ENCODE peak calls at places on chromosomes 13 and 19, in nine cellular contexts. One of them, this sample, is unnamed.
A peak's percentile ranks its signal among the peaks of the same experiment; 100 is the strongest.

GRCh38 chr13:53151692-53152421 is 123.2 kb downstream of the OLFM4 start:
- DNase-seq in effector memory CD4-positive, alpha-beta T cell: no peak
- DNase-seq in upper lobe of right lung: no peak
- DNase-seq in heart right ventricle: peak; percentile 17
- DNase-seq in esophagus muscularis mucosa: no peak
- DNase-seq in tibial nerve: no peak
- DNase-seq in hepatocyte: peak; percentile 77
- DNase-seq in endothelial cell of umbilical vein: peak; percentile 32
- DNase-seq in thoracic aorta: no peak
- DNase-seq in this sample: no peak

GRCh38 chr13:37241786-37242185 is 136.3 kb upstream of the CSNK1A1L start:
- DNase-seq in hepatocyte: no peak
- DNase-seq in esophagus muscularis mucosa: no peak
- DNase-seq in upper lobe of right lung: no peak
- DNase-seq in thoracic aorta: no peak
- DNase-seq in effector memory CD4-positive, alpha-beta T cell: no peak
- DNase-seq in tibial nerve: no peak
- DNase-seq in heart right ventricle: no peak
- DNase-seq in endothelial cell of umbilical vein: no peak
- DNase-seq in this sample: no peak

GRCh38 chr13:59542303-59542702 is 621.4 kb downstream of the DIAPH3 start:
- DNase-seq in upper lobe of right lung: no peak
- DNase-seq in heart right ventricle: no peak
- DNase-seq in hepatocyte: no peak
- DNase-seq in thoracic aorta: no peak
- DNase-seq in effector memory CD4-positive, alpha-beta T cell: no peak
- DNase-seq in endothelial cell of umbilical vein: no peak
- DNase-seq in esophagus muscularis mucosa: no peak
- DNase-seq in tibial nerve: no peak
- DNase-seq in this sample: no peak

GRCh38 chr19:4638330-4638729 is 986 bp upstream of the TNFAIP8L1 start:
- DNase-seq in endothelial cell of umbilical vein: peak; percentile 65
- DNase-seq in thoracic aorta: no peak
- DNase-seq in esophagus muscularis mucosa: no peak
- DNase-seq in tibial nerve: no peak
- DNase-seq in hepatocyte: no peak
- DNase-seq in heart right ventricle: peak; percentile 80
- DNase-seq in effector memory CD4-positive, alpha-beta T cell: no peak
- DNase-seq in upper lobe of right lung: no peak
- DNase-seq in this sample: no peak

GRCh38 chr13:106815545-106815944 is 247.6 kb upstream of the ARGLU1 start:
- DNase-seq in endothelial cell of umbilical vein: no peak
- DNase-seq in hepatocyte: no peak
- DNase-seq in esophagus muscularis mucosa: no peak
- DNase-seq in thoracic aorta: no peak
- DNase-seq in tibial nerve: no peak
- DNase-seq in effector memory CD4-positive, alpha-beta T cell: no peak
- DNase-seq in upper lobe of right lung: no peak
- DNase-seq in heart right ventricle: no peak
- DNase-seq in this sample: no peak

GRCh38 chr13:36163809-36164308 is 32.7 kb upstream of the DCLK1 start:
- DNase-seq in heart right ventricle: peak; percentile 40
- DNase-seq in thoracic aorta: no peak
- DNase-seq in tibial nerve: peak; percentile 88
- DNase-seq in effector memory CD4-positive, alpha-beta T cell: no peak
- DNase-seq in esophagus muscularis mucosa: peak; percentile 91
- DNase-seq in hepatocyte: peak; percentile 71
- DNase-seq in upper lobe of right lung: peak; percentile 87
- DNase-seq in endothelial cell of umbilical vein: no peak
- DNase-seq in this sample: peak; percentile 83

GRCh38 chr13:111114362-111115050 is 604 bp upstream of the ARHGEF7 start:
- DNase-seq in tibial nerve: no peak
- DNase-seq in effector memory CD4-positive, alpha-beta T cell: no peak
- DNase-seq in thoracic aorta: peak; percentile 30
- DNase-seq in upper lobe of right lung: peak; percentile 77
- DNase-seq in hepatocyte: peak; percentile 64
- DNase-seq in endothelial cell of umbilical vein: peak; percentile 32
- DNase-seq in heart right ventricle: peak; percentile 41
- DNase-seq in esophagus muscularis mucosa: peak; percentile 91
- DNase-seq in this sample: no peak

GRCh38 chr19:48158210-48158790 is 11.8 kb downstream of the LIG1 start:
- DNase-seq in tibial nerve: no peak
- DNase-seq in hepatocyte: no peak
- DNase-seq in esophagus muscularis mucosa: no peak
- DNase-seq in upper lobe of right lung: no peak
- DNase-seq in heart right ventricle: no peak
- DNase-seq in thoracic aorta: no peak
- DNase-seq in effector memory CD4-positive, alpha-beta T cell: no peak
- DNase-seq in endothelial cell of umbilical vein: no peak
- DNase-seq in this sample: no peak

GRCh38 chr19:46015961-46016425 is 6.9 kb downstream of the PGLYRP1 start:
- DNase-seq in thoracic aorta: no peak
- DNase-seq in hepatocyte: no peak
- DNase-seq in upper lobe of right lung: no peak
- DNase-seq in esophagus muscularis mucosa: no peak
- DNase-seq in effector memory CD4-positive, alpha-beta T cell: peak; percentile 24
- DNase-seq in tibial nerve: no peak
- DNase-seq in endothelial cell of umbilical vein: no peak
- DNase-seq in heart right ventricle: no peak
- DNase-seq in this sample: no peak

GRCh38 chr19:32387701-32388392 is 17.7 kb upstream of the DPY19L3 start:
- DNase-seq in tibial nerve: no peak
- DNase-seq in thoracic aorta: no peak
- DNase-seq in esophagus muscularis mucosa: no peak
- DNase-seq in upper lobe of right lung: no peak
- DNase-seq in effector memory CD4-positive, alpha-beta T cell: no peak
- DNase-seq in endothelial cell of umbilical vein: no peak
- DNase-seq in hepatocyte: no peak
- DNase-seq in heart right ventricle: no peak
- DNase-seq in this sample: no peak

GRCh38 chr13:77093735-77094134 is 66.8 kb upstream of the FBXL3 start:
- DNase-seq in esophagus muscularis mucosa: no peak
- DNase-seq in upper lobe of right lung: no peak
- DNase-seq in hepatocyte: no peak
- DNase-seq in heart right ventricle: no peak
- DNase-seq in tibial nerve: no peak
- DNase-seq in thoracic aorta: no peak
- DNase-seq in endothelial cell of umbilical vein: no peak
- DNase-seq in effector memory CD4-positive, alpha-beta T cell: no peak
- DNase-seq in this sample: no peak

GRCh38 chr13:28537149-28537548 is 42.2 kb upstream of the FLT1 start:
- DNase-seq in upper lobe of right lung: no peak
- DNase-seq in effector memory CD4-positive, alpha-beta T cell: no peak
- DNase-seq in hepatocyte: no peak
- DNase-seq in esophagus muscularis mucosa: no peak
- DNase-seq in endothelial cell of umbilical vein: no peak
- DNase-seq in heart right ventricle: no peak
- DNase-seq in tibial nerve: no peak
- DNase-seq in thoracic aorta: no peak
- DNase-seq in this sample: no peak

GRCh38 chr19:37979547-37980082 is 72.6 kb downstream of the SIPA1L3 start:
- DNase-seq in endothelial cell of umbilical vein: no peak
- DNase-seq in upper lobe of right lung: peak; percentile 75
- DNase-seq in hepatocyte: peak; percentile 36
- DNase-seq in tibial nerve: no peak
- DNase-seq in esophagus muscularis mucosa: no peak
- DNase-seq in effector memory CD4-positive, alpha-beta T cell: no peak
- DNase-seq in thoracic aorta: no peak
- DNase-seq in heart right ventricle: no peak
- DNase-seq in this sample: peak; percentile 83

GRCh38 chr13:24328145-24328544 is 18.8 kb downstream of the C1QTNF9 start:
- DNase-seq in hepatocyte: no peak
- DNase-seq in heart right ventricle: no peak
- DNase-seq in esophagus muscularis mucosa: peak; percentile 60
- DNase-seq in thoracic aorta: no peak
- DNase-seq in endothelial cell of umbilical vein: no peak
- DNase-seq in tibial nerve: no peak
- DNase-seq in upper lobe of right lung: no peak
- DNase-seq in effector memory CD4-positive, alpha-beta T cell: no peak
- DNase-seq in this sample: no peak

GRCh38 chr19:55389386-55390317 is 3.9 kb downstream of the RPL28 start:
- DNase-seq in thoracic aorta: no peak
- DNase-seq in esophagus muscularis mucosa: no peak
- DNase-seq in heart right ventricle: no peak
- DNase-seq in tibial nerve: no peak
- DNase-seq in upper lobe of right lung: no peak
- DNase-seq in hepatocyte: no peak
- DNase-seq in endothelial cell of umbilical vein: no peak
- DNase-seq in effector memory CD4-positive, alpha-beta T cell: no peak
- DNase-seq in this sample: no peak

GRCh38 chr19:16611121-16611520 is 16.9 kb downstream of the MED26 start:
- DNase-seq in thoracic aorta: no peak
- DNase-seq in tibial nerve: no peak
- DNase-seq in upper lobe of right lung: no peak
- DNase-seq in esophagus muscularis mucosa: no peak
- DNase-seq in heart right ventricle: no peak
- DNase-seq in hepatocyte: no peak
- DNase-seq in endothelial cell of umbilical vein: no peak
- DNase-seq in effector memory CD4-positive, alpha-beta T cell: no peak
- DNase-seq in this sample: peak; percentile 48

GRCh38 chr19:16613841-16614240 is 14.2 kb downstream of the MED26 start:
- DNase-seq in thoracic aorta: no peak
- DNase-seq in hepatocyte: no peak
- DNase-seq in upper lobe of right lung: no peak
- DNase-seq in heart right ventricle: no peak
- DNase-seq in endothelial cell of umbilical vein: no peak
- DNase-seq in effector memory CD4-positive, alpha-beta T cell: no peak
- DNase-seq in tibial nerve: no peak
- DNase-seq in esophagus muscularis mucosa: no peak
- DNase-seq in this sample: no peak

GRCh38 chr19:16609511-16609910 is 18.5 kb downstream of the MED26 start:
- DNase-seq in thoracic aorta: no peak
- DNase-seq in effector memory CD4-positive, alpha-beta T cell: no peak
- DNase-seq in heart right ventricle: no peak
- DNase-seq in endothelial cell of umbilical vein: no peak
- DNase-seq in tibial nerve: no peak
- DNase-seq in upper lobe of right lung: no peak
- DNase-seq in hepatocyte: no peak
- DNase-seq in esophagus muscularis mucosa: no peak
- DNase-seq in this sample: no peak

GRCh38 chr19:16614941-16615340 is 13.1 kb downstream of the MED26 start:
- DNase-seq in esophagus muscularis mucosa: no peak
- DNase-seq in endothelial cell of umbilical vein: no peak
- DNase-seq in tibial nerve: no peak
- DNase-seq in effector memory CD4-positive, alpha-beta T cell: no peak
- DNase-seq in upper lobe of right lung: no peak
- DNase-seq in thoracic aorta: no peak
- DNase-seq in heart right ventricle: no peak
- DNase-seq in hepatocyte: no peak
- DNase-seq in this sample: peak; percentile 37

GRCh38 chr19:16612631-16613030 is 15.4 kb downstream of the MED26 start:
- DNase-seq in heart right ventricle: no peak
- DNase-seq in effector memory CD4-positive, alpha-beta T cell: no peak
- DNase-seq in esophagus muscularis mucosa: no peak
- DNase-seq in endothelial cell of umbilical vein: no peak
- DNase-seq in upper lobe of right lung: no peak
- DNase-seq in tibial nerve: no peak
- DNase-seq in thoracic aorta: no peak
- DNase-seq in hepatocyte: no peak
- DNase-seq in this sample: no peak
- H3K4me1 ChIP-seq in heart right ventricle: peaks cover 11% of the 10 kb centered on the region
- H3K4me1 ChIP-seq in effector memory CD4-positive, alpha-beta T cell: peaks cover 11% of the 10 kb centered on the region
- H3K4me1 ChIP-seq in esophagus muscularis mucosa: peaks cover 54% of the 10 kb centered on the region
- H3K4me1 ChIP-seq in endothelial cell of umbilical vein: no peaks in the 10 kb centered on the region
- H3K4me1 ChIP-seq in upper lobe of right lung: peaks cover 65% of the 10 kb centered on the region
- H3K4me1 ChIP-seq in tibial nerve: peaks cover 27% of the 10 kb centered on the region
- H3K4me1 ChIP-seq in thoracic aorta: peaks cover 5% of the 10 kb centered on the region
- H3K4me1 ChIP-seq in hepatocyte: no peaks in the 10 kb centered on the region
- H3K4me1 ChIP-seq in this sample: peaks cover 22% of the 10 kb centered on the region

GRCh38 chr13:99376132-99376531 is 68.9 kb upstream of the GPR183 start:
- DNase-seq in upper lobe of right lung: no peak
- DNase-seq in endothelial cell of umbilical vein: no peak
- DNase-seq in effector memory CD4-positive, alpha-beta T cell: no peak
- DNase-seq in tibial nerve: no peak
- DNase-seq in hepatocyte: no peak
- DNase-seq in thoracic aorta: no peak
- DNase-seq in esophagus muscularis mucosa: no peak
- DNase-seq in heart right ventricle: no peak
- DNase-seq in this sample: no peak
- H3K4me1 ChIP-seq in upper lobe of right lung: no peaks in the 10 kb centered on the region
- H3K4me1 ChIP-seq in endothelial cell of umbilical vein: no peaks in the 10 kb centered on the region
- H3K4me1 ChIP-seq in effector memory CD4-positive, alpha-beta T cell: peaks cover 48% of the 10 kb centered on the region
- H3K4me1 ChIP-seq in tibial nerve: no peaks in the 10 kb centered on the region
- H3K4me1 ChIP-seq in hepatocyte: no peaks in the 10 kb centered on the region
- H3K4me1 ChIP-seq in thoracic aorta: no peaks in the 10 kb centered on the region
- H3K4me1 ChIP-seq in esophagus muscularis mucosa: no peaks in the 10 kb centered on the region
- H3K4me1 ChIP-seq in heart right ventricle: no peaks in the 10 kb centered on the region
- H3K4me1 ChIP-seq in this sample: no peaks in the 10 kb centered on the region

DNA sequence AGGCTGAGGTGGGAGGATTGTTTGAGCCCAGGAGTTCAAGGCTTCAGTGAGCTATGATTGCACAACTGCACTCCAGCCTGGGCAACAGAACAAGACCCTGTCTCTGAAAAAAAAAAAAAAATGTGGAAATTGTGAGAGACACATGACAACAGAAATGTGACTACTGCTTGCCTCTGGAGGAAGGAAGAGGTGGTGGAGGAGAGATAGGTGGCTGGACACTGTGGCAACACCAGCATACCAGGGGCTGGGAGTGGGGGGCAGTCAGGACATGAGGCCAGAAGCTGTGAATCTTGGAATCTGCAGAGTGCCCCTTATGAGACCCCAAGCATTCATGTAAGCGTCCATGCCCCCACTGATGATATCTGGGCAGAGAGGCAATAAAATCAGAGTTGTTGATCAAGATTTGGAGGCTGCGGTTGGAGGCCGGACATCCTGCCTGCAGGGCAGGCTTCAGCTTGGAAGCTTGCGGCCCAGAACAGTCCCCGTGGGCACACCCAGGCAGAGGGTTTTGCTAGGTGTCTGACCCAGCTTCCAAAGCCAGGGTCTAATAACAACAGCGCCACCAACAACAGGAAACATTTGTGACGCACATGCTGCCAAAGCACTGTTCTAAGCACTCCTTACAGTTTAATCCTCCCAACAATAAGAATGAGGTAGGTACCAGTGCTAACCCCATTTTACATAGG is 16.9 kb downstream of the FAM187B start:
- DNase-seq in tibial nerve: peak; percentile 24
- DNase-seq in upper lobe of right lung: peak; percentile 78
- DNase-seq in esophagus muscularis mucosa: peak; percentile 92
- DNase-seq in effector memory CD4-positive, alpha-beta T cell: peak; percentile 85
- DNase-seq in heart right ventricle: peak; percentile 50
- DNase-seq in thoracic aorta: no peak
- DNase-seq in endothelial cell of umbilical vein: peak; percentile 48
- DNase-seq in hepatocyte: no peak
- DNase-seq in this sample: no peak
- H3K4me1 ChIP-seq in tibial nerve: peaks cover 2% of the 10 kb centered on the region
- H3K4me1 ChIP-seq in upper lobe of right lung: peaks cover 34% of the 10 kb centered on the region
- H3K4me1 ChIP-seq in esophagus muscularis mucosa: peaks cover 20% of the 10 kb centered on the region
- H3K4me1 ChIP-seq in effector memory CD4-positive, alpha-beta T cell: peaks cover 34% of the 10 kb centered on the region
- H3K4me1 ChIP-seq in heart right ventricle: peaks cover 10% of the 10 kb centered on the region
- H3K4me1 ChIP-seq in thoracic aorta: peaks cover 8% of the 10 kb centered on the region
- H3K4me1 ChIP-seq in endothelial cell of umbilical vein: peaks cover 16% of the 10 kb centered on the region
- H3K4me1 ChIP-seq in hepatocyte: peaks cover 8% of the 10 kb centered on the region
- H3K4me1 ChIP-seq in this sample: peaks cover 7% of the 10 kb centered on the region

DNA sequence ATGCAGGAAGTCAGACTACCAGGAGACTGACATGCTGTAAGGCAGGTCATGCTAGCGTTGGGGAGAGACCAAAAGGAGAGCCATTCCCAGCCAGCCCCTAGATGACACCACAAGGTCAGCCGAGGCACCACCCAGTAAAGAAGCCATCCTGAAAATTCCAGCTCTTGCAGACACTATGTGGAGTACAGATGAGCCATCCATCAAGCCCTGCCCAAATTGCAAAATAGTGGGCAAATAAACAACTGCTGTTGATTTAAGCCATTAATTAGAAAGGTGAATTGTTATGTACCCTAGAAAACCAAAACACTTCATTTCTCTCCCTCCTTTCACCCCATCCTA is 82.1 kb downstream of the TBC1D4 start:
- DNase-seq in effector memory CD4-positive, alpha-beta T cell: no peak
- DNase-seq in heart right ventricle: no peak
- DNase-seq in upper lobe of right lung: no peak
- DNase-seq in tibial nerve: no peak
- DNase-seq in hepatocyte: no peak
- DNase-seq in esophagus muscularis mucosa: no peak
- DNase-seq in endothelial cell of umbilical vein: no peak
- DNase-seq in thoracic aorta: no peak
- DNase-seq in this sample: no peak
- H3K4me1 ChIP-seq in effector memory CD4-positive, alpha-beta T cell: no peaks in the 10 kb centered on the region
- H3K4me1 ChIP-seq in heart right ventricle: no peaks in the 10 kb centered on the region
- H3K4me1 ChIP-seq in upper lobe of right lung: no peaks in the 10 kb centered on the region
- H3K4me1 ChIP-seq in tibial nerve: no peaks in the 10 kb centered on the region
- H3K4me1 ChIP-seq in hepatocyte: no peaks in the 10 kb centered on the region
- H3K4me1 ChIP-seq in esophagus muscularis mucosa: peaks cover 15% of the 10 kb centered on the region
- H3K4me1 ChIP-seq in endothelial cell of umbilical vein: no peaks in the 10 kb centered on the region
- H3K4me1 ChIP-seq in thoracic aorta: no peaks in the 10 kb centered on the region
- H3K4me1 ChIP-seq in this sample: no peaks in the 10 kb centered on the region

This sample was measured in foreskin keratinocyte.